ENCODE peak calls at places on chromosomes 1 and 21, in five cellular contexts. M is mesendoderm, A is IMR-90, Z is H9, H is H1. F is an unnamed sample.

GRCh38 chr1:159880435-159880834 is 18.0 kb upstream of the VSIG8 start:
- DNase-seq in M (no peak), A (no peak), Z (no peak), H (no peak), F (no peak)

GRCh38 chr1:38578444-38578951 is 281.1 kb downstream of the RRAGC start:
- DNase-seq in M (peak; percentile 48), A (no peak), Z (peak; percentile 60), H (no peak), F (no peak)

GRCh38 chr21:46190491-46191131 is 6.4 kb upstream of the SPATC1L start:
- DNase-seq in M (no peak), A (no peak), Z (peak; percentile 24), H (no peak), F (no peak)

GRCh38 chr1:157580179-157580827 is 17.6 kb downstream of the FCRL4 start:
- DNase-seq in M (peak; percentile 85), A (peak; percentile 57), Z (peak; percentile 64), H (no peak), F (peak; percentile 64)

GRCh38 chr1:194225781-194226180 is 1039.4 kb upstream of the B3GALT2 start:
- DNase-seq in M (no peak), A (no peak), Z (no peak), H (no peak), F (no peak)

GRCh38 chr1:204575221-204576190 is 59.3 kb downstream of the MDM4 start:
- DNase-seq in M (no peak), A (no peak), Z (no peak), H (no peak), F (no peak)

GRCh38 chr1:201599548-201599947 is 60.6 kb downstream of the NAV1 start:
- DNase-seq in M (no peak), A (no peak), Z (no peak), H (no peak), F (no peak)

GRCh38 chr1:189658381-189658780 is 819.3 kb downstream of the BRINP3 start:
- DNase-seq in M (no peak), A (no peak), Z (no peak), H (no peak), F (no peak)

GRCh38 chr1:182357913-182358312 is 33.7 kb downstream of the GLUL start:
- DNase-seq in M (no peak), A (no peak), Z (no peak), H (no peak), F (no peak)

GRCh38 chr1:111735858-111736544 is 3.2 kb downstream of the INKA2 start:
- DNase-seq in M (peak; percentile 56), A (peak; percentile 47), Z (peak; percentile 60), H (no peak), F (no peak)

GRCh38 chr1:29196863-29197589 is 15.3 kb upstream of the SRSF4 start:
- DNase-seq in M (peak; percentile 85), A (peak; percentile 98), Z (no peak), H (no peak), F (no peak)

GRCh38 chr1:191022856-191023255 is 545.2 kb upstream of the BRINP3 start:
- DNase-seq in M (no peak), A (peak; percentile 57), Z (no peak), H (no peak), F (no peak)

GRCh38 chr1:1281533-1282321 is 1.5 kb downstream of the SCNN1D start:
- DNase-seq in M (no peak), A (peak; percentile 81), Z (no peak), H (no peak), F (no peak)

GRCh38 chr1:162391790-162392563 is 10.4 kb downstream of the C1orf226 start:
- DNase-seq in M (peak; percentile 94), A (peak; percentile 58), Z (no peak), H (no peak), F (peak; percentile 44)

GRCh38 chr1:173122958-173123852 is 72.5 kb upstream of the TNFSF18 start:
- DNase-seq in M (peak; percentile 76), A (peak; percentile 95), Z (peak; percentile 58), H (peak; percentile 7), F (peak; percentile 18)

GRCh38 chr1:83694449-83694848 is 304.5 kb downstream of the TTLL7 start:
- DNase-seq in M (peak; percentile 56), A (no peak), Z (no peak), H (no peak), F (no peak)
- H2BK15ac ChIP-seq in M (no peak overlapping the region), A (no peak overlapping the region), Z (no peak overlapping the region), H (no peak overlapping the region), F (no peak overlapping the region)

GRCh38 chr1:229005097-229005496 is 265.8 kb upstream of the RAB4A start:
- DNase-seq in M (no peak), A (no peak), Z (no peak), H (no peak), F (no peak)

GRCh38 chr1:229005556-229005955 is 265.4 kb upstream of the RAB4A start:
- DNase-seq in M (no peak), A (no peak), Z (no peak), H (no peak), F (no peak)

GRCh38 chr1:229002451-229002960 is 267.2 kb downstream of the RHOU start:
- DNase-seq in M (no peak), A (no peak), Z (no peak), H (no peak), F (no peak)

GRCh38 chr1:229003233-229004031 is 267.5 kb upstream of the RAB4A start:
- DNase-seq in M (peak; percentile 34), A (no peak), Z (no peak), H (no peak), F (no peak)

GRCh38 chr1:229004227-229004833 is 266.6 kb upstream of the RAB4A start:
- DNase-seq in M (no peak), A (no peak), Z (no peak), H (no peak), F (no peak)
- H2BK120ac ChIP-seq in M (no peak overlapping the region), A (no peak overlapping the region), Z (no peak overlapping the region), H (no peak overlapping the region), F (no peak overlapping the region)

GRCh38 chr1:12191242-12192032 is 24.6 kb downstream of the TNFRSF1B start:
- DNase-seq in M (no peak), A (no peak), Z (no peak), H (no peak), F (no peak)

GRCh38 chr1:12196641-12197482 is 30.1 kb downstream of the TNFRSF1B start:
- DNase-seq in M (peak; percentile 85), A (no peak), Z (peak; percentile 78), H (no peak), F (no peak)

GRCh38 chr1:12195416-12195815 is 28.6 kb downstream of the TNFRSF1B start:
- DNase-seq in M (no peak), A (no peak), Z (no peak), H (no peak), F (no peak)

GRCh38 chr1:12197483-12197880 is 30.7 kb downstream of the TNFRSF1B start:
- DNase-seq in M (no peak), A (no peak), Z (no peak), H (no peak), F (no peak)

DNA sequence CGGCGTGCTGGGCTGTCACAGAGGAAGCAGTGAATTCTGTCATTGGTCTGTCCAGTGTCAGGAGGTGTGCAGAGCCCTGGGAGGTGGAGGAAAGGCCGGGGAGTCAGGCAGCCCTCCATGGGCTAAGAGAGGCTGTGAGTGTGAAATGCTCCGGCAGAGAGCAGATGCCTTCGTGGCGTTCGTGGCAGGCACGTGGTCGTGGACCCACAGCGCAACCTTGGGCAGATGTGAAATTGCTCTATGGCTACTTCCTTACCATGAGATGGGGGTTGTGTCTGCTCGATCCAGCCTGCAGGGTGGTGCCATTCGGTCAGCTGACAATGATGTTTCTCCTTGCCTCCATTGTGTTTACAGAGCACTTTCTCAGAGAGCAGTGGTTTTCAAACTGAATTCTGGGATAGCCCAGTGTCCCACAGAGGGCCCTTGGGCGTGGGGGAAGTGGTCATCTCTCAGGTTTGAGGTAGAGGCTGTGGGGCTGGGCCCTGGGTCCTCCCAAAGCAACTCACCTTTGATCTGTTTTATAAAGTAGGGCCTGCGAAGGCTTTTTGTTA is 27.9 kb downstream of the TNFRSF1B start:
- DNase-seq in M (no peak), A (no peak), Z (no peak), H (no peak), F (no peak)
- H3K4me1 ChIP-seq in M (no peaks in the 10 kb centered on the region), A (no peaks in the 10 kb centered on the region), Z (no peaks in the 10 kb centered on the region), H (peaks cover 2% of the 10 kb centered on the region), F (peaks cover 9% of the 10 kb centered on the region)

GRCh38 chr1:228906461-228906860 is 171.2 kb downstream of the RHOU start:
- DNase-seq in M (no peak), A (no peak), Z (no peak), H (no peak), F (no peak)
- H2BK15ac ChIP-seq in M (no peak overlapping the region), A (no peak overlapping the region), Z (no peak overlapping the region), H (no peak overlapping the region), F (no peak overlapping the region)

DNA sequence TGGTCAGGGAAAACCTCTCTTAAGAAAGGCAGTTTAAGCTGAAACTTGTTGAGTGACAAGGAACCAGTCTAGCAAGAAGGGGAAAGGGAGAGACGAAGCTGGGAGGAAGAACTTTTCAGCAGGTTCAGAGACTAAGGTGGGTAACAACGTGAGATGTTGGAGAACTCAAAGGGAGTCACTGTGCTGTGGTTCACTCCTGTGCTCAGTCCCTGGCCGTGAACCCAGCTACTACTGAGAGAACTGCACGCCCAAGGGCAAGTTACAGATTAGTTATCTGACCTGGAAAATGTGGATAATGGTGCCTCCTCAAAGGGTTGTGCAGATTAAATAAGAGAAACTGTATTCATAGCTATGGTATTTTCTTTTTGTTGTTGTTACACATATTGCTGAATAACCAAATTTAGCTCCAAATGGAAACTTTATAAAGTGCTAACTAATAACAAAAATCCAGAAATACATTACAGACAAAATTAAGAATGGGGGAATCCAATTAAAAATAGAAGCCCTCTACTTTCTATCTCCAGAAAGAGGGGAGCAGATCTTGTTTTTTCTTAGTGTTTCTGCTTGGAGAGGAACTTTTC is 2.9 kb downstream of the ZBTB40 start:
- DNase-seq in M (no peak), A (no peak), Z (no peak), H (no peak), F (no peak)
- H2BK120ac ChIP-seq in M (no peak overlapping the region), A (no peak overlapping the region), Z (no peak overlapping the region), H (no peak overlapping the region), F (no peak overlapping the region)

DNA sequence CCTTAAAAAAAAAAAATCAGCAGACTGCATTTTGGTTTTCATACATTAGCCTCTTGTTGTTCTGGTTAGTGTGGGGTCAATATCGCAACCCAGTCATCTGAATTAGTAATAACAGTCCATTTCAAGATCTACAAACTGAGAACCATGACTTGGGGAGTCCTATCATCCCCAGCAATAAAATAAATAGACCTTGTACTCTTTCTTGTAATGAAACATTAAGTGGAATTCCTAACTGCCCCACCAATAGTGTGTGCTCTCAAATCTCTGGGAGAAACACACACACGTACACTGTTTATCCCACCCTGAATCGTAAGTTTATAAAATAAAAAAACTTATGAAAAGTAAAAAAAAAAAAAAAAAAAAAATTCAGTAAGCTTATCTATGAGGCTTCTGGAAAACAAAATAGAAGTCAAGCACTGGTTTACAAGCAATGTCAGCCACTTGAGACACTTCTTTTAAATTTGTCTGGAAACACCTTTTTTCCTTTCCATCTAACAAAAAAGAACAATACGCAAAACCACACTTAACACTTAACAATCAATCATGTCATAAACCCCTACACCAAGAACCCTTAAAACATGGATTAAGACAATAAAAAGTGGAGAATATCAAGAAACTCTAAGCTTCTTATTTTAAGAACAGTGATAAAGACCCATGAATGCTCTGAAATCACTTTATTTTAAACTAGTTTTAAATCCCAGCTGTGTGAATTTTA is 53.1 kb downstream of the PUM1 start:
- DNase-seq in M (no peak), A (no peak), Z (no peak), H (no peak), F (no peak)
- H3K4me1 ChIP-seq in M (peaks cover 8% of the 10 kb centered on the region), A (peaks cover 20% of the 10 kb centered on the region), Z (no peaks in the 10 kb centered on the region), H (no peaks in the 10 kb centered on the region), F (peaks cover 3% of the 10 kb centered on the region)

GRCh38 chr1:36322786-36323635 is 434 bp downstream of the EVA1B start:
- DNase-seq in M (peak; percentile 69), A (peak; percentile 59), Z (peak; percentile 70), H (no peak), F (peak; percentile 33)
- H2BK15ac ChIP-seq in M (no peak overlapping the region), A (no peak overlapping the region), Z (no peak overlapping the region), H (no peak overlapping the region), F (peak overlapping the region; percentile 90)

F was measured in neuronal stem cell.